ENCODE peak calls at places on chromosome 6, in six cellular contexts. L is H9, D is neuronal stem cell, H is H1, G is mesenchymal stem cell, A is trophoblast cell. C is an unnamed sample.

GRCh38 chr6:108799791-108800190 is 48.4 kb upstream of the ARMC2 start:
- DNase-seq in L (no peak), H (no peak), D (no peak), A (peak), G (no peak), C (no peak)

GRCh38 chr6:44737349-44737748 is 349.8 kb downstream of the CDC5L start:
- DNase-seq in A (no peak), H (no peak), G (no peak), L (peak), D (no peak), C (no peak)

GRCh38 chr6:108665495-108666196 is 104.9 kb downstream of the FOXO3 start:
- DNase-seq in G (no peak), H (no peak), D (no peak), A (peak), L (no peak), C (no peak)

GRCh38 chr6:62298745-62299392 is 12.8 kb upstream of the KHDRBS2 start:
- DNase-seq in H (no peak), L (no peak), G (no peak), D (no peak), A (no peak), C (no peak)

GRCh38 chr6:31901415-31901952 is 402 bp downstream of the ZBTB12 start:
- DNase-seq in D (peak), A (no peak), G (peak), L (no peak), H (peak), C (peak)

GRCh38 chr6:108635505-108636226 is 74.9 kb downstream of the FOXO3 start:
- DNase-seq in G (peak), A (no peak), H (no peak), D (no peak), L (no peak), C (no peak)

GRCh38 chr6:42347456-42347855 is 104.3 kb downstream of the TRERF1 start:
- DNase-seq in D (no peak), L (no peak), G (no peak), A (no peak), H (no peak), C (no peak)

GRCh38 chr6:293185-294174 is 1.2 kb downstream of the DUSP22 start:
- DNase-seq in G (peak), D (no peak), A (no peak), H (peak), L (no peak), C (no peak)

GRCh38 chr6:149246691-149247384 is 70.7 kb upstream of the TAB2 start:
- DNase-seq in H (no peak), A (no peak), G (no peak), L (no peak), D (no peak), C (no peak)

GRCh38 chr6:148405893-148406292 is 63.3 kb downstream of the SASH1 start:
- DNase-seq in A (no peak), D (no peak), G (no peak), L (no peak), H (no peak), C (no peak)

GRCh38 chr6:7463785-7464184 is 74.2 kb downstream of the RIOK1 start:
- DNase-seq in D (peak), L (peak), A (peak), G (peak), H (no peak), C (peak)

GRCh38 chr6:66638099-66638498 is 931.1 kb upstream of the EYS start:
- DNase-seq in D (no peak), H (no peak), L (no peak), A (no peak), G (no peak), C (no peak)
- H4K91ac ChIP-seq in D (no peak), H (no peak), L (no peak), A (no peak), G (no peak), C (no peak)

DNA sequence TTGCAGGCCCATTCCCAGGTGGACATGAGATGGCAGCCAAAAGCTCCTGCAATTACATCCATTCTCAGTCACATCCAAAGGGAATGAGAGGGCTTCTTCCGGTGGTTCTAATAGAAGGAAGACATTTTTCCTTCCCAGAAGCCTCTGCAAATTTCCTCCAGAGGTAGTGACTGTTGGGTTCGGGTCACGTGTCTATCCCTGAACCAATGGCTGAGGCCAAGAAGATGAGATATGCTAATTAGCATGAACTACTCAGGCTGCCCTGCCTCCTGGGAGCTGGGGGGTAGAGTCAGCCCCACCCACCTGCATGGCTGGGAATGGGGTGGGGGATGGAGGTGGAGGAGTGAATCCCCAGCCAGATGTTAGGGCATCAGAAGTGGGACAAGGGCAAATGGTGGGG is 61.3 kb upstream of the IYD start:
- DNase-seq in G (no peak), A (no peak), L (no peak), D (no peak), H (no peak), C (no peak)
- H4K91ac ChIP-seq in G (no peak), A (no peak), L (no peak), D (no peak), H (no peak), C (no peak)

DNA sequence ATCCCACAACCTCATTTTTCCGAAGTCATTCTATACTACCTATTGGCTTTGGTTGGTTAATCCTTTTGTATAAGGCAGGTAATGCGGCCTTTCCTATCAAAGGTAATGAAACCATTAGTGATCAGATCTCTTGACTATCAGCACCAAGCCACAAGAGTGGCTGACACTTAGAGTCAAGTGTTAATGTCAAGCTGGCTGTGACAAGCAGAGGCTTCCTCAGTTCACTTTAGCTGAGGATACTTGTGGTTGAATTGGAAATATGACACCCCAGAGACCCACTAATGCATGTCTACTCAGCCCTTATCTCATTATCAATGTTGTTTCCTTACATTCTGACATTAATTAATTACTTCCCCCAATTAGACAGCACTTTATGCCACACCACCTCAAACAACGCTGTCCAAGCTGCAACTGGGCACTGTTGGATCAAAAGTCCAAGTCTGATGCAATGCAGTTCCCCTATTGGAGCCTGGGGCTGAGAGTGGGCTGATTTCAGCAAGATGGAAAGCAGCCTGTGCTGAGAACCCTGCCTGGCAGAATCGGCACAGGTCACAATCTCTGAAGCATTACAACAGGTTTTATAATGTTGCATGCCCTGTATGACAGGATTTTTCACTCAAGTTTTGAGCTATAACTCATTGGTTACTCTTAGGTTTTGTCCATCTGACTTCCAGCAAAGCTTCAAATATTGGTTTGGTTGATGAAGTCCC is 273.5 kb downstream of the COL12A1 start:
- DNase-seq in D (no peak), G (peak), A (peak), H (no peak), L (no peak), C (peak)
- H4K91ac ChIP-seq in D (no peak), G (no peak), A (no peak), H (no peak), L (no peak), C (peak)

DNA sequence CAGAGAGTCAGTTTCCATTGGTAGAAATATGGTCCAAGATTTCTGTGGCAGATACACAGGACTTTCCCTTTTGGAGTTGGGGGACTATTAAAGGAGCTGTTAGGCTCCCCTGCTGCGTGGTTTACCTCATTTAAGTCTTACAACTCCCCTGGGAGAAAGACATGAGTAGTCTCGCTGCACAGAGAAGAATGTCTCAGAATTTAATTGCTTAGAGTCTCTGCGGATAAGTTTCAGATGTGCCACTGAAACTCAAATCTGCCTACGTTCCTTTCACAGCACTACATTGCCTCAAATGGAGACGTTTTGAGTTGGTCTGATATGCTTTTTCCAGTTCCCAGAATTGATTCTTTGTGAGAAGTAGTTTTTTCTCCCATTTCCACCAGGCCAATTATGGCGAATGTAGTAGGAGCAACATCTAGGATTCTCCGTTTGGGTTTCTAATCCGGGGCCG is 585 bp upstream of the SLC35F1 start:
- DNase-seq in H (no peak), A (no peak), D (no peak), L (no peak), G (no peak), C (no peak)
- H4K91ac ChIP-seq in H (no peak), A (no peak), D (no peak), L (no peak), G (no peak), C (no peak)

DNA sequence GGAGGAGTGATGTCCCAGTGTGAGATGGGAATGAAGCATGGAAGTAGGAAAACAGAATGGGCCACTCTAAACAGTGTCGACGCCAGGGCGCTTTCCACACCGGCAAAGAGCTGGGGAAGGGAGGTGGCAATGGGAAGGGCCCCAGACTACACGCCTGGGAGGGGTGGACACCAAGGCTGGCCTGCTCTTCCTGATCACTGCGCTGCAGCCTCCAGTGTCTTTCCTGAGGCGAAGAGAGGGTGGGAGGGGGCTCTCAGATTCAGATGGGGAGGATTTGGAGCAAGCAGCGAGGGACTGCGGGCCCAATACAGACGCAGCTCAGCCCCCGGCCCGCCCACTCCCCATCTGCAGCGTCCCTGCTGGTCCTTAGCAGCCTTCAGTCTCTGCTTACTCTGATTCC is 76.0 kb downstream of the ERMARD start:
- DNase-seq in L (peak), A (no peak), D (no peak), G (no peak), H (peak), C (no peak)
- H4K91ac ChIP-seq in L (no peak), A (no peak), D (peak), G (no peak), H (no peak), C (no peak)

GRCh38 chr6:131574133-131574532 is 1.1 kb downstream of the ARG1 start:
- DNase-seq in L (no peak), G (no peak), H (no peak), A (no peak), D (no peak), C (no peak)

GRCh38 chr6:131574686-131575085 is 1.7 kb downstream of the ARG1 start:
- DNase-seq in G (no peak), A (no peak), D (no peak), H (no peak), L (no peak), C (no peak)

GRCh38 chr6:131575834-131576478 is 2.9 kb downstream of the ARG1 start:
- DNase-seq in D (no peak), A (no peak), L (no peak), G (no peak), H (no peak), C (no peak)

GRCh38 chr6:131572686-131573415 is at the start of gene ARG1:
- DNase-seq in L (no peak), A (no peak), G (no peak), D (no peak), H (no peak), C (no peak)
- H4K91ac ChIP-seq in L (no peak), A (no peak), G (no peak), D (no peak), H (no peak), C (no peak)

GRCh38 chr6:161353208-161353613 is 79.3 kb upstream of the AGPAT4 start:
- DNase-seq in G (peak), H (peak), D (no peak), A (peak), L (peak), C (no peak)
- H4K91ac ChIP-seq in G (no peak), H (no peak), D (no peak), A (no peak), L (no peak), C (no peak)

GRCh38 chr6:114581293-114581692 is 238.5 kb upstream of the HS3ST5 start:
- DNase-seq in D (no peak), H (no peak), A (no peak), G (no peak), L (no peak), C (no peak)
- H4K91ac ChIP-seq in D (no peak), H (no peak), A (no peak), G (no peak), L (no peak), C (no peak)